ENCODE peak calls at places on chromosome 3, in ten cellular contexts. Z, S, A, T, X, M, E, H, Y and Q are unnamed samples.

GRCh38 chr3:133042778-133043177 is 4.6 kb downstream of the TMEM108 start:
- DNase-seq in Z (no peak), S (no peak), A (no peak), T (no peak), X (no peak), M (peak), E (no peak), H (no peak), Y (no peak), Q (no peak)

GRCh38 chr3:184727357-184728060 is 15.6 kb upstream of the MAGEF1 start:
- DNase-seq in Z (no peak), S (peak), A (peak), T (peak), X (peak), M (peak), E (peak), H (peak), Y (peak), Q (peak)

GRCh38 chr3:114639171-114639570 is 345.3 kb downstream of the TIGIT start:
- DNase-seq in Z (no peak), S (no peak), A (no peak), T (no peak), X (no peak), M (no peak), E (no peak), H (no peak), Y (no peak), Q (no peak)

GRCh38 chr3:46348811-46349482 is 5.0 kb upstream of the CCR2 start:
- DNase-seq in Z (no peak), S (no peak), A (no peak), T (no peak), X (no peak), M (no peak), E (no peak), H (no peak), Y (no peak), Q (no peak)

GRCh38 chr3:126991366-126992200 is 8.7 kb downstream of the PLXNA1 start:
- DNase-seq in Z (no peak), S (no peak), A (no peak), T (no peak), X (no peak), M (no peak), E (no peak), H (no peak), Y (no peak), Q (no peak)

GRCh38 chr3:15007681-15008141 is 57.4 kb downstream of the MRPS25 start:
- DNase-seq in Z (no peak), S (no peak), A (no peak), T (no peak), X (peak), M (peak), E (no peak), H (no peak), Y (no peak), Q (no peak)

GRCh38 chr3:148757238-148757930 is 59.7 kb downstream of the AGTR1 start:
- DNase-seq in Z (no peak), S (no peak), A (no peak), T (no peak), X (peak), M (no peak), E (no peak), H (no peak), Y (peak), Q (no peak)

GRCh38 chr3:127777861-127778711 is 44.2 kb downstream of the MGLL start:
- DNase-seq in Z (no peak), S (no peak), A (no peak), T (no peak), X (no peak), M (no peak), E (no peak), H (no peak), Y (no peak), Q (no peak)

GRCh38 chr3:43180027-43180426 is 74.1 kb upstream of the POMGNT2 start:
- DNase-seq in Z (no peak), S (peak), A (no peak), T (peak), X (peak), M (peak), E (no peak), H (no peak), Y (peak), Q (no peak)

GRCh38 chr3:18049101-18049500 is 306.7 kb upstream of the TBC1D5 start:
- DNase-seq in Z (no peak), S (no peak), A (no peak), T (no peak), X (no peak), M (no peak), E (no peak), H (no peak), Y (no peak), Q (no peak)